ENCODE peak calls at places on chromosomes 11 and 22, in six cellular contexts. R is cardiac fibroblast, M is HCT116, L is GM13977, J is IMR-90, D is pancreas. N is an unnamed sample.

GRCh38 chr22:37501610-37502341 is 15.6 kb upstream of the MFNG start:
- DNase-seq in R (peak; percentile 92), M (no peak), L (no peak), J (peak; percentile 93), D (peak; percentile 78), N (no peak)

GRCh38 chr22:48459859-48460823 is 1367.5 kb downstream of the BRD1 start:
- DNase-seq in R (no peak), M (no peak), L (no peak), J (no peak), D (peak; percentile 49), N (no peak)

GRCh38 chr22:49925525-49926128 is 7.2 kb downstream of the CRELD2 start:
- DNase-seq in R (no peak), M (no peak), L (peak; percentile 82), J (no peak), D (no peak), N (peak; percentile 55)

GRCh38 chr11:6357222-6357621 is 33.1 kb upstream of the SMPD1 start:
- DNase-seq in R (peak; percentile 87), M (peak; percentile 22), L (no peak), J (peak; percentile 95), D (no peak), N (no peak)

GRCh38 chr11:131668867-131669780 is 298.7 kb downstream of the NTM start:
- DNase-seq in R (peak; percentile 48), M (peak; percentile 6), L (peak; percentile 73), J (peak; percentile 16), D (peak; percentile 71), N (no peak)

GRCh38 chr22:46473896-46474557 is 63.4 kb downstream of the CELSR1 start:
- DNase-seq in R (no peak), M (no peak), L (no peak), J (no peak), D (no peak), N (no peak)

GRCh38 chr22:44975444-44976262 is 34.2 kb downstream of the PHF21B start:
- DNase-seq in R (peak; percentile 83), M (peak; percentile 71), L (peak; percentile 91), J (peak; percentile 76), D (peak; percentile 87), N (peak; percentile 77)

GRCh38 chr11:108752297-108752751 is 87.5 kb downstream of the DDX10 start:
- DNase-seq in R (no peak), M (no peak), L (no peak), J (no peak), D (no peak), N (no peak)

GRCh38 chr11:35802221-35802620 is 139.6 kb downstream of the TRIM44 start:
- DNase-seq in R (no peak), M (no peak), L (no peak), J (no peak), D (no peak), N (no peak)

GRCh38 chr11:126185200-126186030 is 26.0 kb downstream of the RPUSD4 start:
- DNase-seq in R (no peak), M (no peak), L (no peak), J (no peak), D (peak; percentile 36), N (no peak)

GRCh38 chr11:111886032-111886431 is 6.7 kb downstream of the CFAP68 start:
- DNase-seq in R (no peak), M (no peak), L (no peak), J (no peak), D (no peak), N (no peak)

GRCh38 chr11:113106507-113106906 is 145.3 kb downstream of the NCAM1 start:
- DNase-seq in R (peak; percentile 39), M (no peak), L (no peak), J (peak; percentile 5), D (no peak), N (no peak)

GRCh38 chr11:17171916-17172315 is 35.9 kb downstream of the PIK3C2A start:
- DNase-seq in R (peak; percentile 53), M (no peak), L (no peak), J (peak; percentile 11), D (no peak), N (no peak)

GRCh38 chr11:67302571-67303131 is 679 bp upstream of the SSH3 start:
- DNase-seq in R (peak; percentile 48), M (no peak), L (no peak), J (peak; percentile 10), D (peak; percentile 72), N (peak; percentile 83)

GRCh38 chr11:118928870-118929495 is 3.3 kb upstream of the BCL9L start:
- DNase-seq in R (peak; percentile 64), M (no peak), L (no peak), J (peak; percentile 41), D (peak; percentile 80), N (peak; percentile 46)

GRCh38 chr11:20156280-20156875 is 3.9 kb downstream of the DBX1 start:
- DNase-seq in R (no peak), M (no peak), L (peak; percentile 51), J (no peak), D (no peak), N (no peak)

GRCh38 chr11:107561688-107562087 is 3.8 kb downstream of the ALKBH8 start:
- DNase-seq in R (peak; percentile 39), M (no peak), L (no peak), J (peak; percentile 34), D (no peak), N (no peak)

GRCh38 chr22:24697671-24698082 is 76.8 kb downstream of the PIWIL3 start:
- DNase-seq in R (peak; percentile 46), M (no peak), L (no peak), J (no peak), D (no peak), N (peak; percentile 75)

GRCh38 chr22:19766506-19767426 is 6.2 kb downstream of the TBX1 start:
- DNase-seq in R (no peak), M (peak; percentile 50), L (peak; percentile 73), J (no peak), D (peak; percentile 82), N (peak; percentile 91)
- TF ChIP-seq CTCF in R (peak; percentile 29), M (peak; percentile 70), L (peak; percentile 24), J (peak; percentile 30), D (no peak), N (no peak)

GRCh38 chr11:2690596-2691354 is 9.0 kb downstream of the KCNQ1OT1 start:
- DNase-seq in R (no peak), M (no peak), L (no peak), J (no peak), D (peak; percentile 26), N (no peak)

GRCh38 chr11:2693851-2694261 is 5.9 kb downstream of the KCNQ1OT1 start:
- DNase-seq in R (no peak), M (no peak), L (no peak), J (no peak), D (peak; percentile 33), N (no peak)

GRCh38 chr11:2691355-2691761 is 8.4 kb downstream of the KCNQ1OT1 start:
- DNase-seq in R (no peak), M (no peak), L (no peak), J (no peak), D (peak; percentile 15), N (no peak)

GRCh38 chr11:2693271-2693833 is 6.4 kb downstream of the KCNQ1OT1 start:
- DNase-seq in R (no peak), M (no peak), L (no peak), J (no peak), D (peak; percentile 45), N (peak; percentile 38)

DNA sequence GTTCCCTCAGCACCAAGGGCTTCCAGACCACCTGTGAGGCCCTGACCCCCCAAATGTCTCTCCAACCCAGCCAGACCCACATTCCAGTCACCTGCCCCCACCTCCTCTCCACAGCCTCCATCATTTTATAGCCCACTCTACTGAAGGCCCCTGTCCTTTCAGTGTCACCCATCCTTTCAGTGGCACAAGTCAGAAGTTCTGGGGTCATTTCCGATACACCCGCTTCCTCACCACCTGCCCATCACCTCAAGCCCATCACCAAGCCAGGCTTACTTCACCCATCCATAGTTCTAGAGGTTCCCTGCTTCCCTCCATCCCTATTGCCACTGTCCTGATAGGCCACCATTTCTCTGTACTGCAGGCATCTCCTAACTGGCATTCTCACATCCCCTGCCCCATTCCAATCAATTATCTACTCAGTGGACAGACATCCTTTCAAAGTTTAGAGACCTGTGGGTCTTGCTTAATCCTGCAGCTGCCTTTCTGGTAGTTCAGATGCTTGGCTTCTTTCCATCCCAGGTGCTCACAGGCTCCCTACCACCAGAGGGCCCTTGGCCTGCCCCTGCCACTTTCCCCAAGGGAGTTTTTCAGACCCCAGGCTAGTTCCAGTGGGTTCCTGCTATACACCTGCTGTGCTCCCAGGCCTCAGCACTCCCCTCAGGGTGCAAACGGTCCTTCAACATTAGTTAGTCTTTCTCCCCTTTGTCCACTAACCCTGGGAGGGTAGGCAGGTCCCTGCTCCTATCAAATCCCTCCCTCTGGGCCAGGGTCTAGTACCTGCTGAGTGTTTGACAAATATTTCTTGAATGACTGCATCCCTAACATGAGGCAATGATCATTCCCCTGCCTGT is 7.6 kb downstream of the KCNQ1OT1 start:
- DNase-seq in R (no peak), M (no peak), L (no peak), J (no peak), D (peak; percentile 43), N (no peak)
- TF ChIP-seq CTCF in R (no peak), M (peak; percentile 50), L (peak; percentile 13), J (peak; percentile 13), D (no peak), N (peak; percentile 29)

DNA sequence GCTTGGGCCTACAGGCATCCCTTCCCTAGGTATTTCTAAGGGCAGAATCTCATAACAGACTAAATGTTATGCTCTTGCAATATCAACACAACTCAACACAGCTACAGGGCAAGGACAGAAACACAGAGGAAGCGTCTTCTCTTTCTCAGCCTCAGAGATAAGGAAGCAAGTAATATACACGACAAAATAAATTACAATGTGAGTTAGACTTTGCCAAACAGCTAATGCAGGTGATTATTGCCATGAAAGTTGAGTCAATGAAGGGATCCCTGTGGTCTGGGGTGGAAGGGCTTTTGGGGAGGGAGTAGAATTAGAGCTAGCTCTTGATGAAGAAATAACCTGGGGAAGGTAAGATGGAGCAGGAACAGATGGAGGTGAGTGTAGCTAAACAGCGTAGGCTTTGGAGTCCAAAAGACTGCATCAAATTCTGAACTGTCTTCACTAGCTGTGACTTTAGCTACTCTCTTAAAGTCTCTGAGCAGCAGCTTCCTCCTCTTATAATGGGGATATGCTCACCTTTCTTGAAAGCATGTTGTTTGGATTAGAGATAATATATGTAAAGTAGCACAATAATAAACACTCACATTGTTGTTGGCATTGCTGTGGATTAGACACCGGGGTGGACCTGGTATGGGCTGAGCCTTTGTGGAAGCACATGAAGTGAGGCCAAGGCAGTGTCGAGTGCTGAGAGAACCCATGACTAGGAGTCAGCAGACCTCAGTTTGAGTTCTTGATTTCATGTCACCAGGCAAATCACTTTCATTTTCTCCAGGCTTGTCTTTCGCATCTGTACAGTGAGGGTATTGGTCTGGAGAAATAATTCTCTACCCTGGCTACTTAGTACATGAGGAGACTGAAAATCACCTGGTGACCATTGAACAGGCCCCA is 41.0 kb upstream of the AQP11 start:
- DNase-seq in R (no peak), M (no peak), L (no peak), J (no peak), D (no peak), N (no peak)
- TF ChIP-seq CTCF in R (no peak), M (no peak), L (no peak), J (no peak), D (no peak), N (no peak)

DNA sequence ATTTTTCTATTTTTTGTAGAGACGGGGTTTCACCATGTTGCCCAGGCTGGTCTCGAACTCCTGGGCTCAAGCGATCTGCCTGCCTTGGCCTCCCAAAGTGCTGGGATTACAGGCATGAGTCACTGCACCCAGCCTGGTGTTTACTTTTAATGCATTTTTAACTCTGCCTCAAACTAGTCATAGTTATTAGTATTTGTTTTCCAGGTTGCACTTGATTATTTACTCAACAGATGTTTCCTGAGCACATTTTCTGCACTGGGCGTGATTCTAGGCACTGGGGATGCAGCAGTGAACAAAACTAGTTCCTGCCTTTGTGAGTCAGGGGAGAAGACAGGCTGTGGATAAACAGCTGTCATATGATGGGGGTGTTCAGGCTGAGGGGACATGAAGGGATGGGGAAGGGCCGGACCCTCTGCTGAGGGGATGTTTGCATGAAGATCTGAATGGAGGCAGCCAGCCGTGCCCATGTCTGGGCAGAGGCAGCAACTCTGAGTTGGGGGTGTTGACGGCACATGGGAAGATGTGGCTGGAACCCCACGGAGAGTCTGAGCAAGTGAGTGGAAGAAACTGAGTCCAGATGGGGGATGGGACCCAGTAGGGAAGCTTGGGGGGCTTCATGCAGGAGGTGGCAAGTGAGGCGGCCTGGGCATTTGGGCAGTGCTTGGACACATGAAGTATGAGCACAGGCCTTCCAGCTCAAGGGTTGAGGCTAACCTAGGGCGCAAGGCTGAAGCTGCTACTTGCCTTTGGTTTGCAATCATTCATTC is 34.4 kb downstream of the MPPED1 start:
- DNase-seq in R (no peak), M (no peak), L (no peak), J (peak; percentile 4), D (no peak), N (no peak)
- TF ChIP-seq CTCF in R (no peak), M (no peak), L (no peak), J (no peak), D (no peak), N (no peak)

N was measured in upper lobe of left lung.